ENCODE peak calls at places on chromosomes 4 and X, in five cellular contexts. P, K, E, S and A are unnamed samples.

GRCh38 chrX:8748855-8749254 is 16.9 kb upstream of the ANOS1 start:
- DNase-seq in P (no peak), K (peak; percentile 12), E (peak; percentile 47), S (no peak), A (no peak)

GRCh38 chr4:105569014-105569850 is 16.8 kb downstream of the ARHGEF38 start:
- DNase-seq in P (no peak), K (no peak), E (no peak), S (no peak), A (no peak)

GRCh38 chr4:133377286-133377685 is 228.2 kb downstream of the PCDH10 start:
- DNase-seq in P (no peak), K (no peak), E (no peak), S (no peak), A (no peak)

GRCh38 chrX:132539611-132540010 is 50.8 kb upstream of the MBNL3 start:
- DNase-seq in P (no peak), K (no peak), E (no peak), S (no peak), A (no peak)

GRCh38 chr4:88008133-88008621 is 742 bp downstream of the PKD2 start:
- DNase-seq in P (peak; percentile 25), K (no peak), E (peak; percentile 81), S (peak; percentile 26), A (no peak)

GRCh38 chrX:69615779-69616519 is at the start of gene EDA:
- DNase-seq in P (peak; percentile 10), K (peak; percentile 78), E (peak; percentile 88), S (peak; percentile 73), A (no peak)

GRCh38 chrX:105190252-105190853 is 30.1 kb downstream of the TEX13A start:
- DNase-seq in P (no peak), K (peak; percentile 10), E (peak; percentile 7), S (no peak), A (no peak)

GRCh38 chr4:186596850-186597390 is 41.6 kb upstream of the MTNR1A start:
- DNase-seq in P (no peak), K (no peak), E (no peak), S (no peak), A (no peak)

GRCh38 chrX:130084651-130085237 is 25.6 kb downstream of the ELF4 start:
- DNase-seq in P (no peak), K (no peak), E (no peak), S (no peak), A (peak; percentile 81)

GRCh38 chr4:2486981-2487380 is 18.1 kb downstream of the RNF4 start:
- DNase-seq in P (no peak), K (no peak), E (no peak), S (no peak), A (no peak)

GRCh38 chr4:36316544-36317082 is 35.2 kb downstream of the DTHD1 start:
- DNase-seq in P (no peak), K (no peak), E (no peak), S (no peak), A (no peak)

GRCh38 chr4:2842667-2843022 is 999 bp upstream of the ADD1 start:
- DNase-seq in P (no peak), K (no peak), E (peak; percentile 19), S (no peak), A (no peak)

GRCh38 chr4:57023104-57023503 is 44.4 kb downstream of the POLR2B start:
- DNase-seq in P (no peak), K (no peak), E (no peak), S (no peak), A (no peak)

GRCh38 chr4:137545461-137545861 is 13.2 kb upstream of the PCDH18 start:
- DNase-seq in P (no peak), K (no peak), E (no peak), S (no peak), A (no peak)

GRCh38 chr4:3445829-3446545 is 4.2 kb downstream of the HGFAC start:
- DNase-seq in P (no peak), K (peak; percentile 49), E (no peak), S (no peak), A (no peak)

GRCh38 chr4:26150948-26151347 is 169.9 kb upstream of the RBPJ start:
- DNase-seq in P (no peak), K (no peak), E (no peak), S (no peak), A (no peak)

GRCh38 chr4:43781125-43781524 is 667.5 kb downstream of the KCTD8 start:
- DNase-seq in P (no peak), K (no peak), E (no peak), S (no peak), A (no peak)

GRCh38 chr4:42067264-42067663 is 76.9 kb downstream of the SLC30A9 start:
- DNase-seq in P (no peak), K (no peak), E (no peak), S (no peak), A (no peak)

GRCh38 chrX:2735270-2735669 is 16.6 kb upstream of the XG start:
- DNase-seq in P (no peak), K (no peak), E (no peak), S (no peak), A (no peak)

GRCh38 chr4:55184600-55185523 is 59.5 kb upstream of the KDR start:
- DNase-seq in P (no peak), K (peak; percentile 31), E (no peak), S (peak; percentile 35), A (no peak)

GRCh38 chrX:68808686-68809357 is 20.0 kb upstream of the EFNB1 start:
- DNase-seq in P (no peak), K (no peak), E (peak; percentile 17), S (no peak), A (no peak)

GRCh38 chr4:52823478-52824092 is 38.5 kb upstream of the RASL11B start:
- DNase-seq in P (no peak), K (no peak), E (no peak), S (no peak), A (no peak)

GRCh38 chr4:121212801-121213200 is 48.7 kb upstream of the TNIP3 start:
- DNase-seq in P (no peak), K (no peak), E (no peak), S (no peak), A (no peak)

GRCh38 chr4:29405151-29405550 is 1315.0 kb upstream of the PCDH7 start:
- DNase-seq in P (no peak), K (no peak), E (no peak), S (no peak), A (no peak)

GRCh38 chr4:74674750-74675149 is 119.6 kb downstream of the BTC start:
- DNase-seq in P (no peak), K (no peak), E (no peak), S (no peak), A (no peak)

GRCh38 chrX:45762699-45763647 is 562.3 kb upstream of the DIPK2B start:
- DNase-seq in P (no peak), K (no peak), E (no peak), S (no peak), A (peak; percentile 45)

GRCh38 chrX:45758738-45759397 is 558.2 kb upstream of the DIPK2B start:
- DNase-seq in P (no peak), K (no peak), E (no peak), S (no peak), A (peak; percentile 64)

GRCh38 chrX:45761920-45762319 is 561.2 kb upstream of the DIPK2B start:
- DNase-seq in P (no peak), K (no peak), E (no peak), S (no peak), A (no peak)

GRCh38 chrX:45758319-45758718 is 557.6 kb upstream of the DIPK2B start:
- DNase-seq in P (no peak), K (no peak), E (no peak), S (no peak), A (peak; percentile 61)

DNA sequence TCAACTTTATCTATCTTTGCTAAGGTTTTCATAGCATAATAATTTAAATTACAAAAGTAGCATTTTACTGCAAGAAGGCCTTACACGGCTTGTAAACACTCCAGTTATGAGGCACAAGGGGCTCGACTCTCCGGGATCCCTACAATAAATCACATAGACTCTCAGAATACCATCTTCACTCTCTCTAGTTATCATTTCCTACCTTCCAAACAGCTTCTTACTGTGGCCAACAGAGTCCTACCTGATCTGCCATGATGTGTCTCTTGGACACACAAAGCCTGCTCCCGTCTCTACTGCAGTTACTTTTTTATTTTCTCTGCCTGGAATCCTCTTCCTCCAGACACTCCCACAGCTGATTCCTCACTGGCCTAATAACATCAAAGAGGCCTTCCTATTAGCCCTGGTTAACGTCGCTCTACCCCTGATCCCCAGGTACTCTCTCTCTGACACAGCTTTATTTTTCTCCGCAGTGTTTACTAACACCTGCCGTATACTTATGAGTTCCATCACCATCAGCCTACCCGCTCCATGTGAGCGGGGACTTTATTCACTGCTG is 559.6 kb upstream of the DIPK2B start:
- DNase-seq in P (no peak), K (no peak), E (no peak), S (no peak), A (no peak)
- TF ChIP-seq TAF1 in P (no peak), K (no peak), E (no peak), S (no peak), A (no peak)

GRCh38 chr4:142615324-142615665 is 230.8 kb downstream of the INPP4B start:
- DNase-seq in P (no peak), K (no peak), E (no peak), S (no peak), A (no peak)

DNA sequence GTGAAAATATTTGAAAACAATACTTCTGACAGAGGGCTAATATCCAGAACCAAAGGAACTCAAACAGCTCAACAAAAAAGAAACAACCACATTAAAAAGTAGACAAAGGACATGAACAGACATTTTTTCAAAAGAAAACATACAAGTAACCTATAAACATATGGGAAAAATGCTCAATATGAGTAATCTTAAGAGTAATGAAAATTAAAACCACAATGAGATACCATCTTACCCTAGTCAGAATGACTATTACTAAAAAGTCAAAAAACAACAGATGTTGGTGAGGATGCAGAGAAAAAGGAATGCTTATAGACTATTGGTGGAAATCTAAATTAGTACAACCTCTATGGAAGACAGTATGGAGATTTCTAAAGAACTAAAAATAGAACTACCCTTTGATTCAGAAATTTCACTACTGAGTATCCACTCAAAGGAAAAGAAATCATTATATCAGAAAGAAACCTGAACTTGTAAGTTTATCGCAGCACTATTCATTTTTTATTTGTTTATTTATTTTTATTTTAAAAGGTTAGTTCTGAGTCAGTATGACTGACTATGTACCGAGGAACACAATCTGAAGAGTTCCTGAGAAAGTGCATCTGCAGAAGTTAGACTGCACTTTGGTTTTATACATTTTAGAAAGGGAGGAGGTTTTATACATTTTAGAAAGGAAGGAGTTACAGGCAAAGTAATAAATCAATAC is 231.3 kb downstream of the INPP4B start:
- DNase-seq in P (no peak), K (no peak), E (no peak), S (no peak), A (no peak)
- TF ChIP-seq TAF1 in P (no peak), K (no peak), E (no peak), S (no peak), A (no peak)

GRCh38 chr4:151169223-151169622 is 69.8 kb downstream of the RPS3A start:
- DNase-seq in P (no peak), K (no peak), E (peak; percentile 90), S (no peak), A (no peak)
- TF ChIP-seq TAF1 in P (no peak), K (no peak), E (no peak), S (no peak), A (no peak)

GRCh38 chrX:154429708-154430107 is 1.2 kb downstream of the ATP6AP1 start:
- DNase-seq in P (no peak), K (no peak), E (no peak), S (no peak), A (no peak)

GRCh38 chrX:154431321-154431720 is 2.8 kb downstream of the ATP6AP1 start:
- DNase-seq in P (no peak), K (no peak), E (no peak), S (no peak), A (no peak)

GRCh38 chrX:154430916-154431315 is 2.4 kb downstream of the ATP6AP1 start:
- DNase-seq in P (no peak), K (no peak), E (no peak), S (no peak), A (no peak)

GRCh38 chrX:154432210-154432609 is 3.7 kb downstream of the ATP6AP1 start:
- DNase-seq in P (no peak), K (no peak), E (no peak), S (no peak), A (no peak)

GRCh38 chrX:154430504-154430903 is 2.0 kb downstream of the ATP6AP1 start:
- DNase-seq in P (no peak), K (no peak), E (no peak), S (no peak), A (no peak)
- TF ChIP-seq TAF1 in P (no peak), K (no peak), E (no peak), S (no peak), A (no peak)